ENCODE peak calls at places on chromosomes 6 and 20, in eight cellular contexts. One of them, this sample, is unnamed.

GRCh38 chr6:26493258-26493657 is 6.8 kb upstream of the BTN1A1 start:
- ATAC-seq in T-helper 17 cell: peak
- ATAC-seq in right lobe of liver: no peak
- ATAC-seq in activated B cell treated with CpG ODN at 0.5 μM for 24 hours: peak
- ATAC-seq in Panc1: no peak
- ATAC-seq in IMR-90: peak
- ATAC-seq in sciatic nerve: no peak
- ATAC-seq in right cardiac atrium: no peak
- ATAC-seq in this sample: peak

GRCh38 chr6:89977808-89978748 is 83.8 kb downstream of the GJA10 start:
- ATAC-seq in IMR-90: peak
- ATAC-seq in right lobe of liver: peak
- ATAC-seq in Panc1: no peak
- ATAC-seq in activated B cell treated with CpG ODN at 0.5 μM for 24 hours: no peak
- ATAC-seq in T-helper 17 cell: no peak
- ATAC-seq in sciatic nerve: peak
- ATAC-seq in right cardiac atrium: peak
- ATAC-seq in this sample: peak

GRCh38 chr6:43723737-43724295 is 36.2 kb upstream of the MRPS18A start:
- ATAC-seq in IMR-90: peak
- ATAC-seq in right cardiac atrium: peak
- ATAC-seq in Panc1: peak
- ATAC-seq in activated B cell treated with CpG ODN at 0.5 μM for 24 hours: peak
- ATAC-seq in sciatic nerve: peak
- ATAC-seq in right lobe of liver: peak
- ATAC-seq in T-helper 17 cell: peak
- ATAC-seq in this sample: peak

GRCh38 chr6:6875818-6876470 is 231.8 kb upstream of the RREB1 start:
- ATAC-seq in T-helper 17 cell: no peak
- ATAC-seq in sciatic nerve: peak
- ATAC-seq in Panc1: no peak
- ATAC-seq in IMR-90: peak
- ATAC-seq in activated B cell treated with CpG ODN at 0.5 μM for 24 hours: no peak
- ATAC-seq in right lobe of liver: no peak
- ATAC-seq in right cardiac atrium: no peak
- ATAC-seq in this sample: peak

GRCh38 chr20:59031326-59032022 is 661 bp downstream of the ATP5F1E start:
- ATAC-seq in T-helper 17 cell: no peak
- ATAC-seq in IMR-90: no peak
- ATAC-seq in right lobe of liver: no peak
- ATAC-seq in activated B cell treated with CpG ODN at 0.5 μM for 24 hours: no peak
- ATAC-seq in Panc1: no peak
- ATAC-seq in right cardiac atrium: no peak
- ATAC-seq in sciatic nerve: no peak
- ATAC-seq in this sample: no peak

GRCh38 chr6:44701038-44701636 is 313.6 kb downstream of the CDC5L start:
- ATAC-seq in sciatic nerve: no peak
- ATAC-seq in IMR-90: no peak
- ATAC-seq in right cardiac atrium: no peak
- ATAC-seq in T-helper 17 cell: peak
- ATAC-seq in right lobe of liver: no peak
- ATAC-seq in Panc1: no peak
- ATAC-seq in activated B cell treated with CpG ODN at 0.5 μM for 24 hours: no peak
- ATAC-seq in this sample: no peak

GRCh38 chr6:2244261-2245102 is 923 bp downstream of the GMDS start:
- ATAC-seq in activated B cell treated with CpG ODN at 0.5 μM for 24 hours: no peak
- ATAC-seq in Panc1: no peak
- ATAC-seq in sciatic nerve: no peak
- ATAC-seq in right lobe of liver: peak
- ATAC-seq in right cardiac atrium: no peak
- ATAC-seq in T-helper 17 cell: no peak
- ATAC-seq in IMR-90: no peak
- ATAC-seq in this sample: no peak

GRCh38 chr6:10554826-10555225 is 33.7 kb downstream of the GCNT2 start:
- ATAC-seq in right cardiac atrium: no peak
- ATAC-seq in Panc1: no peak
- ATAC-seq in T-helper 17 cell: no peak
- ATAC-seq in right lobe of liver: no peak
- ATAC-seq in IMR-90: no peak
- ATAC-seq in sciatic nerve: no peak
- ATAC-seq in activated B cell treated with CpG ODN at 0.5 μM for 24 hours: no peak
- ATAC-seq in this sample: no peak

GRCh38 chr20:62799873-62800272 is 3.6 kb downstream of the MRGBP start:
- ATAC-seq in activated B cell treated with CpG ODN at 0.5 μM for 24 hours: no peak
- ATAC-seq in Panc1: no peak
- ATAC-seq in right lobe of liver: no peak
- ATAC-seq in right cardiac atrium: no peak
- ATAC-seq in IMR-90: no peak
- ATAC-seq in sciatic nerve: no peak
- ATAC-seq in T-helper 17 cell: no peak
- ATAC-seq in this sample: no peak

GRCh38 chr6:155347800-155348199 is 33.5 kb upstream of the TFB1M start:
- ATAC-seq in T-helper 17 cell: no peak
- ATAC-seq in right lobe of liver: no peak
- ATAC-seq in IMR-90: no peak
- ATAC-seq in right cardiac atrium: no peak
- ATAC-seq in Panc1: no peak
- ATAC-seq in sciatic nerve: no peak
- ATAC-seq in activated B cell treated with CpG ODN at 0.5 μM for 24 hours: no peak
- ATAC-seq in this sample: no peak

GRCh38 chr20:43508106-43508505 is 609 bp downstream of the L3MBTL1 start:
- ATAC-seq in T-helper 17 cell: no peak
- ATAC-seq in activated B cell treated with CpG ODN at 0.5 μM for 24 hours: no peak
- ATAC-seq in Panc1: peak
- ATAC-seq in IMR-90: peak
- ATAC-seq in sciatic nerve: no peak
- ATAC-seq in right cardiac atrium: peak
- ATAC-seq in right lobe of liver: no peak
- ATAC-seq in this sample: no peak

GRCh38 chr6:163565140-163565539 is 150.6 kb downstream of the QKI start:
- ATAC-seq in T-helper 17 cell: no peak
- ATAC-seq in IMR-90: peak
- ATAC-seq in right lobe of liver: no peak
- ATAC-seq in right cardiac atrium: peak
- ATAC-seq in activated B cell treated with CpG ODN at 0.5 μM for 24 hours: no peak
- ATAC-seq in sciatic nerve: peak
- ATAC-seq in Panc1: no peak
- ATAC-seq in this sample: no peak

GRCh38 chr6:135640449-135641111 is 143.0 kb upstream of the AHI1 start:
- ATAC-seq in Panc1: no peak
- ATAC-seq in right lobe of liver: no peak
- ATAC-seq in right cardiac atrium: no peak
- ATAC-seq in T-helper 17 cell: no peak
- ATAC-seq in sciatic nerve: no peak
- ATAC-seq in IMR-90: no peak
- ATAC-seq in activated B cell treated with CpG ODN at 0.5 μM for 24 hours: no peak
- ATAC-seq in this sample: no peak

GRCh38 chr20:51531141-51531710 is 11.3 kb downstream of the NFATC2 start:
- ATAC-seq in sciatic nerve: no peak
- ATAC-seq in IMR-90: no peak
- ATAC-seq in T-helper 17 cell: peak
- ATAC-seq in right lobe of liver: no peak
- ATAC-seq in right cardiac atrium: no peak
- ATAC-seq in Panc1: no peak
- ATAC-seq in activated B cell treated with CpG ODN at 0.5 μM for 24 hours: peak
- ATAC-seq in this sample: no peak

GRCh38 chr20:38283236-38283635 is 20.7 kb upstream of the BPI start:
- ATAC-seq in T-helper 17 cell: no peak
- ATAC-seq in Panc1: no peak
- ATAC-seq in IMR-90: no peak
- ATAC-seq in sciatic nerve: no peak
- ATAC-seq in right cardiac atrium: no peak
- ATAC-seq in right lobe of liver: no peak
- ATAC-seq in activated B cell treated with CpG ODN at 0.5 μM for 24 hours: no peak
- ATAC-seq in this sample: no peak

GRCh38 chr20:5780233-5781217 is 30.3 kb downstream of the SHLD1 start:
- ATAC-seq in IMR-90: no peak
- ATAC-seq in Panc1: no peak
- ATAC-seq in T-helper 17 cell: no peak
- ATAC-seq in activated B cell treated with CpG ODN at 0.5 μM for 24 hours: no peak
- ATAC-seq in right lobe of liver: no peak
- ATAC-seq in sciatic nerve: no peak
- ATAC-seq in right cardiac atrium: no peak
- ATAC-seq in this sample: no peak

GRCh38 chr6:166330612-166331011 is 11.7 kb downstream of the SFT2D1 start:
- ATAC-seq in T-helper 17 cell: no peak
- ATAC-seq in sciatic nerve: peak
- ATAC-seq in activated B cell treated with CpG ODN at 0.5 μM for 24 hours: no peak
- ATAC-seq in right cardiac atrium: peak
- ATAC-seq in IMR-90: peak
- ATAC-seq in Panc1: peak
- ATAC-seq in right lobe of liver: peak
- ATAC-seq in this sample: peak

GRCh38 chr6:107636486-107636885 is 146.6 kb downstream of the SOBP start:
- ATAC-seq in T-helper 17 cell: no peak
- ATAC-seq in IMR-90: no peak
- ATAC-seq in right cardiac atrium: no peak
- ATAC-seq in sciatic nerve: no peak
- ATAC-seq in right lobe of liver: no peak
- ATAC-seq in activated B cell treated with CpG ODN at 0.5 μM for 24 hours: no peak
- ATAC-seq in Panc1: no peak
- ATAC-seq in this sample: no peak

GRCh38 chr6:101730954-101731353 is 337.4 kb downstream of the GRIK2 start:
- ATAC-seq in right lobe of liver: peak
- ATAC-seq in sciatic nerve: no peak
- ATAC-seq in activated B cell treated with CpG ODN at 0.5 μM for 24 hours: no peak
- ATAC-seq in right cardiac atrium: no peak
- ATAC-seq in Panc1: no peak
- ATAC-seq in T-helper 17 cell: no peak
- ATAC-seq in IMR-90: peak
- ATAC-seq in this sample: peak

This sample was measured in SK-N-SH treated with all-trans-retinoic acid at 6 μM for 48 hours.